ENCODE peak calls at places on chromosomes 7 and 10, in four cellular contexts. W, R, L and B are unnamed samples.

GRCh38 chr7:138606251-138606650 is 94.9 kb downstream of the SVOPL start:
- DNase-seq in W (no peak), R (no peak), L (no peak), B (no peak)

GRCh38 chr7:16293669-16294425 is 127.5 kb downstream of the CRPPA start:
- DNase-seq in W (no peak), R (no peak), L (no peak), B (no peak)

GRCh38 chr10:117275121-117275520 is 34.2 kb downstream of the SLC18A2 start:
- DNase-seq in W (no peak), R (no peak), L (no peak), B (no peak)

GRCh38 chr10:114009281-114009996 is 34.2 kb upstream of the ADRB1 start:
- DNase-seq in W (no peak), R (no peak), L (no peak), B (no peak)

GRCh38 chr7:145779165-145779564 is 337.4 kb upstream of the CNTNAP2 start:
- DNase-seq in W (no peak), R (no peak), L (no peak), B (no peak)

GRCh38 chr7:101898019-101898575 is 80.7 kb downstream of the CUX1 start:
- DNase-seq in W (no peak), R (no peak), L (no peak), B (no peak)

GRCh38 chr10:11091517-11092102 is 73.9 kb downstream of the CELF2 start:
- DNase-seq in W (no peak), R (no peak), L (no peak), B (no peak)

GRCh38 chr10:124093076-124093773 is at the start of gene CHST15:
- DNase-seq in W (peak), R (peak), L (no peak), B (peak)

GRCh38 chr7:28955723-28956607 is 2.2 kb downstream of the TRIL start:
- DNase-seq in W (peak), R (peak), L (peak), B (peak)

GRCh38 chr7:96823274-96823673 is 113.6 kb upstream of the SEM1 start:
- DNase-seq in W (no peak), R (no peak), L (no peak), B (no peak)

GRCh38 chr7:158808126-158808525 is 21.2 kb downstream of the ESYT2 start:
- DNase-seq in W (no peak), R (no peak), L (no peak), B (no peak)
- H3K27ac ChIP-seq in W (peak), R (no peak), L (peak), B (no peak)

GRCh38 chr10:21661087-21661486 is 127.1 kb downstream of the MLLT10 start:
- DNase-seq in W (no peak), R (no peak), L (no peak), B (no peak)
- H3K27ac ChIP-seq in W (no peak), R (no peak), L (no peak), B (no peak)

DNA sequence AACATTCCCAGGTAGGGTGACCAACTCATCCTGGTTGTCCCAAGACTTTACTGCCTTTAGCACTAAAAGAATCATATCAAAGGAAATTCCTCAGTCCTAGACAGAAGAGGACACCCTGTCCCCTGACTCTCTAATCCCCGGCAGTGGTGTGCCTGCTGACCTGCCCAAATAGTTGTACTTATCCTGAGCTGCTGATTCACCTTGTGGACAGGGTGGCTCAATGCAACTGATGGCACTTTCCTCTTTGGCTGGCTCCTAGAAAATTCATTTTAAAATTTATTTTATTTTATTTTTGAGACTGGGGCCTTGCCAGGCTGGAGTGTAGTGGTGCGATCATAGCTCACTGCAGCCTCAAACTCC is 111.7 kb downstream of the JCAD start:
- DNase-seq in W (no peak), R (no peak), L (no peak), B (no peak)
- H3K27ac ChIP-seq in W (peak), R (no peak), L (peak), B (peak)

GRCh38 chr7:20164420-20165145 is 52.6 kb downstream of the MACC1 start:
- DNase-seq in W (no peak), R (no peak), L (no peak), B (no peak)
- H3K27ac ChIP-seq in W (peak), R (no peak), L (no peak), B (no peak)

GRCh38 chr10:78035437-78035836 is 1.8 kb downstream of the RPS24 start:
- DNase-seq in W (no peak), R (no peak), L (no peak), B (no peak)

GRCh38 chr10:78038105-78038504 is 4.4 kb downstream of the RPS24 start:
- DNase-seq in W (no peak), R (no peak), L (no peak), B (no peak)

GRCh38 chr10:78033623-78034470 is at the start of gene RPS24:
- DNase-seq in W (peak), R (peak), L (peak), B (peak)

GRCh38 chr10:78035933-78036583 is 2.4 kb downstream of the RPS24 start:
- DNase-seq in W (no peak), R (no peak), L (no peak), B (no peak)

DNA sequence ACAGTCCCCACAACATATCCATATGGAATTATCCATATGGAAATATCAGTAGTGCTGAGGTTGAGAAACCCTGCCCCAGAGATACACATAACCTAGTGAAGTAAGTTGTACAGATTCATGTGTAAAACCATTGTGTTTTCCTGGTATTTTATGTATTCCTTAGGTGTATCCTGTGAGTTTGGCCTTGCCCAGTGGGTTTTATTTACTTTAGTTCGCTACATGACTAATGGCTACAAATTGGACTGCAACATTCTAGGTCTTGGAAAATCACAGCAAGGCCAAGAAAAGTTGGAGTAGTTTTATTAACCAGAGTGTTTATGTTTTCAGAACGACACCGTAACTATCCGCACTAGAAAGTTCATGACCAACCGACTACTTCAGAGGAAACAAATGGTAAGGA is 1.4 kb downstream of the RPS24 start:
- DNase-seq in W (no peak), R (no peak), L (no peak), B (no peak)
- H3K27ac ChIP-seq in W (peak), R (no peak), L (peak), B (no peak)

GRCh38 chr7:123771846-123772245 is 23.0 kb upstream of the WASL start:
- DNase-seq in W (no peak), R (no peak), L (no peak), B (no peak)

GRCh38 chr7:123771256-123771655 is 22.5 kb upstream of the WASL start:
- DNase-seq in W (no peak), R (no peak), L (no peak), B (no peak)

GRCh38 chr7:123774498-123774897 is 25.7 kb upstream of the WASL start:
- DNase-seq in W (no peak), R (no peak), L (no peak), B (no peak)

GRCh38 chr7:123772652-123773051 is 23.8 kb upstream of the WASL start:
- DNase-seq in W (no peak), R (no peak), L (no peak), B (no peak)

GRCh38 chr7:123773499-123773898 is 24.7 kb upstream of the WASL start:
- DNase-seq in W (no peak), R (no peak), L (no peak), B (no peak)
- H3K27ac ChIP-seq in W (no peak), R (no peak), L (no peak), B (no peak)

DNA sequence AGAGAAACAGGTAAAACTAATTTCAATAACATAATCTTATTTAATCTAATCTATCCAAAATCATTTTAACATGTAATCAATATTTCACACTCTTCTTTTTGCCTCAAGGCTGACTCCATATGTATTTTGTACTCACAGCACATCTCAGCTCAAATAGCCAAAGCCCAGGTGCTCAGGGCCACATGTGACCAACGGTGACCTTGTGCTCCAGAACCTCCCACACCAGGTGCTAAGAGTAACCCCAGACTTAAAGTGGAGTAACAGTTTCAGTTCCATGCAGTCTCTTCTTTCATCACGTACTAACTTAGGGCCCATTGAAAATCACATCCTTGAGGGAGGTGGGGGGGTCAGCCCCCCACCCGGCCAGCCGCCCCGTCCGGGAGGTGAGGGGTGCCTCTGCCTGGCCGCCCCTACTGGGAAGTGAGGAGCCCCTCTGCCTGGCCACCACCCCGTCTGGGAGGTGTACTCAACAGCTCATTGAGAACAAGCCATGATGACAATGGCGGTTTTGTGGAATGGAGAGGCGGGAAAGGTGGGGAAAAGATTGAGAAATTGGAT is 47.3 kb downstream of the NCAPG2 start:
- DNase-seq in W (no peak), R (no peak), L (no peak), B (peak)
- H3K27ac ChIP-seq in W (no peak), R (peak), L (no peak), B (no peak)

GRCh38 chr7:30474893-30475292 is 3.7 kb downstream of the NOD1 start:
- DNase-seq in W (no peak), R (no peak), L (no peak), B (no peak)
- H3K27ac ChIP-seq in W (peak), R (no peak), L (peak), B (no peak)

GRCh38 chr10:84195044-84195830 is 900 bp downstream of the CDHR1 start:
- DNase-seq in W (no peak), R (no peak), L (no peak), B (no peak)
- H3K27ac ChIP-seq in W (no peak), R (no peak), L (no peak), B (no peak)